ENCODE peak calls at places on chromosomes 12 and 14, in ten cellular contexts. One of them, this sample, is unnamed.

GRCh38 chr14:50062438-50063039 is 53.8 kb downstream of the VCPKMT start:
- DNase-seq in CMK: no peak
- DNase-seq in NCI-H345: no peak
- DNase-seq in posterior cingulate gyrus: no peak
- DNase-seq in BJ: no peak
- DNase-seq in iris pigment epithelial cell: peak
- DNase-seq in amniotic stem cell: no peak
- DNase-seq in kidney glomerular epithelial cell: peak
- DNase-seq in naive thymus-derived CD8-positive, alpha-beta T cell: peak
- DNase-seq in HuH-7.5: no peak
- DNase-seq in this sample: peak

GRCh38 chr12:120358412-120359158 is 10.4 kb downstream of the MSI1 start:
- DNase-seq in CMK: no peak
- DNase-seq in NCI-H345: no peak
- DNase-seq in posterior cingulate gyrus: no peak
- DNase-seq in BJ: no peak
- DNase-seq in iris pigment epithelial cell: no peak
- DNase-seq in amniotic stem cell: no peak
- DNase-seq in kidney glomerular epithelial cell: no peak
- DNase-seq in naive thymus-derived CD8-positive, alpha-beta T cell: no peak
- DNase-seq in HuH-7.5: no peak
- DNase-seq in this sample: no peak

GRCh38 chr12:119082496-119082895 is 96.2 kb upstream of the HSPB8 start:
- DNase-seq in CMK: no peak
- DNase-seq in NCI-H345: no peak
- DNase-seq in posterior cingulate gyrus: peak
- DNase-seq in BJ: no peak
- DNase-seq in iris pigment epithelial cell: no peak
- DNase-seq in amniotic stem cell: no peak
- DNase-seq in kidney glomerular epithelial cell: no peak
- DNase-seq in naive thymus-derived CD8-positive, alpha-beta T cell: no peak
- DNase-seq in HuH-7.5: no peak
- DNase-seq in this sample: no peak

GRCh38 chr14:56116128-56116900 is 1.9 kb upstream of the PELI2 start:
- DNase-seq in CMK: no peak
- DNase-seq in NCI-H345: no peak
- DNase-seq in posterior cingulate gyrus: no peak
- DNase-seq in BJ: no peak
- DNase-seq in iris pigment epithelial cell: peak
- DNase-seq in amniotic stem cell: no peak
- DNase-seq in kidney glomerular epithelial cell: no peak
- DNase-seq in naive thymus-derived CD8-positive, alpha-beta T cell: no peak
- DNase-seq in HuH-7.5: no peak
- DNase-seq in this sample: no peak

GRCh38 chr12:27177716-27178115 is 66.4 kb upstream of the STK38L start:
- DNase-seq in CMK: no peak
- DNase-seq in NCI-H345: no peak
- DNase-seq in posterior cingulate gyrus: no peak
- DNase-seq in BJ: peak
- DNase-seq in iris pigment epithelial cell: peak
- DNase-seq in amniotic stem cell: no peak
- DNase-seq in kidney glomerular epithelial cell: peak
- DNase-seq in naive thymus-derived CD8-positive, alpha-beta T cell: no peak
- DNase-seq in HuH-7.5: no peak
- DNase-seq in this sample: peak

GRCh38 chr14:20327005-20327869 is 5.8 kb downstream of the CCNB1IP1 start:
- DNase-seq in CMK: no peak
- DNase-seq in NCI-H345: peak
- DNase-seq in posterior cingulate gyrus: no peak
- DNase-seq in BJ: no peak
- DNase-seq in iris pigment epithelial cell: peak
- DNase-seq in amniotic stem cell: peak
- DNase-seq in kidney glomerular epithelial cell: peak
- DNase-seq in naive thymus-derived CD8-positive, alpha-beta T cell: no peak
- DNase-seq in HuH-7.5: peak
- DNase-seq in this sample: peak

GRCh38 chr12:130832561-130833209 is 6.4 kb downstream of the STX2 start:
- DNase-seq in CMK: peak
- DNase-seq in NCI-H345: no peak
- DNase-seq in posterior cingulate gyrus: peak
- DNase-seq in BJ: peak
- DNase-seq in iris pigment epithelial cell: peak
- DNase-seq in amniotic stem cell: no peak
- DNase-seq in kidney glomerular epithelial cell: no peak
- DNase-seq in naive thymus-derived CD8-positive, alpha-beta T cell: no peak
- DNase-seq in HuH-7.5: no peak
- DNase-seq in this sample: peak

GRCh38 chr12:131755305-131756113 is 44.6 kb downstream of the SFSWAP start:
- DNase-seq in CMK: no peak
- DNase-seq in NCI-H345: peak
- DNase-seq in posterior cingulate gyrus: no peak
- DNase-seq in BJ: no peak
- DNase-seq in iris pigment epithelial cell: peak
- DNase-seq in amniotic stem cell: no peak
- DNase-seq in kidney glomerular epithelial cell: no peak
- DNase-seq in naive thymus-derived CD8-positive, alpha-beta T cell: peak
- DNase-seq in HuH-7.5: peak
- DNase-seq in this sample: peak

GRCh38 chr12:30884804-30885203 is 41.7 kb upstream of the TSPAN11 start:
- DNase-seq in CMK: no peak
- DNase-seq in NCI-H345: no peak
- DNase-seq in posterior cingulate gyrus: no peak
- DNase-seq in BJ: no peak
- DNase-seq in iris pigment epithelial cell: no peak
- DNase-seq in amniotic stem cell: no peak
- DNase-seq in kidney glomerular epithelial cell: no peak
- DNase-seq in naive thymus-derived CD8-positive, alpha-beta T cell: no peak
- DNase-seq in HuH-7.5: no peak
- DNase-seq in this sample: no peak